ENCODE peak calls at places on chromosomes 12 and 14, in four cellular contexts. I, F, W and R are unnamed samples.

GRCh38 chr14:78448483-78449094 is 278.4 kb downstream of the NRXN3 start:
- DNase-seq in I (peak; percentile 34), F (peak; percentile 61), W (peak; percentile 68), R (peak; percentile 80)

GRCh38 chr12:114760151-114760877 is 76.3 kb upstream of the TBX3 start:
- DNase-seq in I (no peak), F (no peak), W (no peak), R (no peak)

GRCh38 chr12:116630762-116631161 is 71.6 kb downstream of the MAP1LC3B2 start:
- DNase-seq in I (no peak), F (no peak), W (no peak), R (no peak)

GRCh38 chr14:74035556-74035955 is 16.4 kb downstream of the BBOF1 start:
- DNase-seq in I (no peak), F (no peak), W (no peak), R (no peak)

GRCh38 chr12:113135178-113136127 is at the start of gene RASAL1:
- DNase-seq in I (peak; percentile 70), F (peak; percentile 81), W (peak; percentile 97), R (peak; percentile 94)

GRCh38 chr14:49951946-49952345 is 59.1 kb downstream of the ARF6 start:
- DNase-seq in I (no peak), F (no peak), W (no peak), R (no peak)

GRCh38 chr12:75779891-75780501 is 251.6 kb downstream of the PHLDA1 start:
- DNase-seq in I (no peak), F (no peak), W (no peak), R (no peak)

GRCh38 chr12:110338754-110339153 is 57.7 kb downstream of the ATP2A2 start:
- DNase-seq in I (no peak), F (peak; percentile 32), W (peak; percentile 59), R (no peak)

GRCh38 chr14:52463375-52463774 is 88.9 kb downstream of the TXNDC16 start:
- DNase-seq in I (no peak), F (no peak), W (no peak), R (no peak)

GRCh38 chr14:59359451-59360124 is 105.6 kb downstream of the GPR135 start:
- DNase-seq in I (no peak), F (no peak), W (no peak), R (no peak)

GRCh38 chr12:4120316-4120920 is 153.1 kb upstream of the CCND2 start:
- DNase-seq in I (no peak), F (no peak), W (no peak), R (no peak)

GRCh38 chr14:69682607-69683263 is 71.3 kb downstream of the SUSD6 start:
- DNase-seq in I (no peak), F (no peak), W (no peak), R (no peak)

GRCh38 chr12:101619868-101620761 is 25.3 kb downstream of the MYBPC1 start:
- DNase-seq in I (no peak), F (no peak), W (no peak), R (no peak)

GRCh38 chr12:65565601-65566560 is 258.4 kb upstream of the HMGA2 start:
- DNase-seq in I (no peak), F (no peak), W (peak; percentile 11), R (no peak)

GRCh38 chr14:25406818-25407217 is 356.9 kb upstream of the STXBP6 start:
- DNase-seq in I (peak; percentile 47), F (no peak), W (no peak), R (peak; percentile 59)

GRCh38 chr14:75518625-75519024 is 3.6 kb upstream of the BATF start:
- DNase-seq in I (no peak), F (no peak), W (peak; percentile 47), R (peak; percentile 74)

GRCh38 chr14:82755476-82755875 is 1221.8 kb upstream of the SEL1L start:
- DNase-seq in I (no peak), F (no peak), W (no peak), R (no peak)

GRCh38 chr14:82757775-82758174 is 1224.1 kb upstream of the SEL1L start:
- DNase-seq in I (no peak), F (no peak), W (no peak), R (no peak)

GRCh38 chr14:82759691-82760090 is 1226.0 kb upstream of the SEL1L start:
- DNase-seq in I (no peak), F (no peak), W (no peak), R (no peak)

DNA sequence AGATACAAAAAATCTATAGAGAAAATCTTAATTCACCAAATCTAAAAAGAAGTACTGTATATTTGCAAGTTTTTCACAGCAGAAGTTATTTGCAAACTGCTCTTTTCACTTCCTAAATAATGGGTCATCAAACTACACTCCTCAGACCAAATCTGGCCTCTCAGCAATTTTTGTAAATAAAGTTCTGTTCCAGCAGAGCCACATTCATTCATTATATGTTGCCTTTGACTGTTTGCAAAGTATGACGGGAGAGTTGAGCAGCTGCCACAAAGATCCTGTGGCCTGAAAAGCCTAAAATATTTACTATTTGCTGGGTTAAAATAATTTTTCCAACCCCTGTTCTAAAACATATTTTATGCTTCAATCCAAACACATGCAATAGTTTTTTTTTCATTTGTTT is 1222.3 kb upstream of the SEL1L start:
- DNase-seq in I (no peak), F (no peak), W (no peak), R (no peak)
- TF ChIP-seq TEAD4 in I (no peak), F (no peak), W (no peak), R (no peak)

GRCh38 chr14:64294672-64295413 is 672 bp upstream of the ESR2 start:
- DNase-seq in I (peak; percentile 51), F (peak; percentile 75), W (peak; percentile 73), R (peak; percentile 93)

GRCh38 chr14:64298773-64299172 is 4.6 kb upstream of the ESR2 start:
- DNase-seq in I (no peak), F (no peak), W (no peak), R (no peak)

GRCh38 chr14:64293976-64294671 is at the start of gene ESR2:
- DNase-seq in I (peak; percentile 3), F (peak; percentile 78), W (peak; percentile 8), R (peak; percentile 58)

GRCh38 chr14:64292197-64292596 is 2.0 kb downstream of the ESR2 start:
- DNase-seq in I (no peak), F (no peak), W (no peak), R (no peak)

DNA sequence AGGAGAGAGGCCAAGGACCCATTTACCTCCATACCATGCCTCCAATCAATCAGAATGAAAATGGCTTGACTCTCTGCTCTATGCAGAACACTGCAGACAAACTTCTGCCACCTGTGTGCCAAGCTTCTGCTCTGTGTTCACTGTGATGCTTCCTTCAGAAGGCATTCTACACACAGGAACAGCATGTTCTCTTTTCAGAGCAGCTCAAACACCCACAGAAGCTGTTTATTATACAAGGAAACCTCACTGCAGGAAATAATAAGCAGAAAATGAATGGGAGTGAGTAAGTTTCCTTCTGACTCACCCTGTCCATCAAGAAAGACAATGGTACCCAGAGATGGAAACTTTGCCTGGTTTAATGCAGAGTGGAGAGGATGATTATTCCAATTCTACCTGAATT is 2.4 kb upstream of the ESR2 start:
- DNase-seq in I (no peak), F (no peak), W (no peak), R (no peak)
- TF ChIP-seq TEAD4 in I (no peak), F (no peak), W (no peak), R (no peak)

DNA sequence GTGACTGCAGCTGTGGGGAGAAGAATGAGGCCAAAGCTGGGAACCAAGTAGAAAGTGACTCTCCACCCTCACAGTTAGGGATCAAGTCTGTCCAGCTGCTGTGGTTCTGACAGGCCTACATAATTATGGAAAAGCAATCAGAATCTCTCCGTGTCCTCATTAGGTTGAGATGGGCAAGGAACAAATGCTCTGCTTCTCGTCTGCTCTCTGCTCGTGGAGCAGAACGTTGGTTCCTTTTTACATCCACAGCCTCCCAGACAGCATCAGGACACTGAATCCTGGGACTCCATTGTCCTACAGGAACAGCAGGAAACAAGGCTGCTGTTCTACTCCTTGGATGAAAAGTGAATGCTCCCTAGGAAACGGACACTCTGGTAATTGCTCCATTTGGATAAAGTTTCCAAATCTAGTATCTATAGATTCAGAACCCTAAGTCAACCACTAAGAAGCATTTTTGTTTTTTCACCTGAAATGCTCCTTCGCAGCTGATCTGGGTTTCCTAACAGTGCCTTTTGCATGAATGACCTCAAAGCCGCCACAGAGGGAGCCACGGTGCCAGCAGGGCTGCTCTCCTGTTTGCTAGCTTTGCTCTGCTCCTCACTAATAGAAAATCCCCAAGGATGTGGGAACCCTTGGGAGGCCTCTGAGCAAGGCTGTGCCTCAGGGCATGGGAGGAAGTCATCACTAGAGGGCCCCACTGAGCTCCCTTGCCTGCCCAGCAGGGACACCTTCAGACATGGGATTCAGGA is 102.0 kb downstream of the EGLN3 start:
- DNase-seq in I (peak; percentile 86), F (peak; percentile 50), W (peak; percentile 38), R (peak; percentile 90)
- TF ChIP-seq TEAD4 in I (peak; percentile 66), F (no peak), W (no peak), R (no peak)

DNA sequence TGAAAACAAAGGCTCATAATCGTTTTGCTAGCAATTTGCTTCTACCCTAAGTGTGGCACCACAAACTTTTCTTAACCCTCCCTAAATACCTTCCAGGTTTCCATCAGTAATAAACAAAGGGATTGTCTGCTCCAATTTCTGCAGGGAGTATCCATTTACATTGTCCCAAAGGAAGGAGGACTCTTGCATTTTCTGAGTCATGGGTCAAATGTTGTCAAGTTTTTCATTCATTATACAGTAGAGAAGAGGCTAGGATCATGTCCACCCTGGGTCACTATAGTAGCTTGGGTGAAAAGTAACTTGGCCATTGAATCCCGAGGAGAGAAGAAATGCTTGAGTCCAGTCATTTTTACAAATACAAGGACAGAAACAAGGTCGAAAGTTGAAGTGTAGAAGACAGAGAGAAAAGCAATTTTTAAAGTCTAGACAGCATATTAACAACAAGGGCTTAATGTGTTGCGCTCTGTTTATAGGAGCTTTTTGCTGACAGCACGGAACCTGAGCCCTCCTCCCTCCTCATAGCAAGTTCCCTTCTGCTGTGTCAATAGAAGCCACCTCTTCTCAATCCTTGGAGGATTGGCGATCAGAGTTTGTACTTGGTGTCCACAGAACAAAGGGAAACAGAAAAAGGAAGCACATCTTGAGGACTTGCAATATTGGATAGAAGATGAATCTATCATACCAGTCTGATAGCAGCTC is 53.1 kb downstream of the TMEM30B start:
- DNase-seq in I (no peak), F (no peak), W (no peak), R (no peak)
- TF ChIP-seq TEAD4 in I (no peak), F (no peak), W (no peak), R (no peak)

DNA sequence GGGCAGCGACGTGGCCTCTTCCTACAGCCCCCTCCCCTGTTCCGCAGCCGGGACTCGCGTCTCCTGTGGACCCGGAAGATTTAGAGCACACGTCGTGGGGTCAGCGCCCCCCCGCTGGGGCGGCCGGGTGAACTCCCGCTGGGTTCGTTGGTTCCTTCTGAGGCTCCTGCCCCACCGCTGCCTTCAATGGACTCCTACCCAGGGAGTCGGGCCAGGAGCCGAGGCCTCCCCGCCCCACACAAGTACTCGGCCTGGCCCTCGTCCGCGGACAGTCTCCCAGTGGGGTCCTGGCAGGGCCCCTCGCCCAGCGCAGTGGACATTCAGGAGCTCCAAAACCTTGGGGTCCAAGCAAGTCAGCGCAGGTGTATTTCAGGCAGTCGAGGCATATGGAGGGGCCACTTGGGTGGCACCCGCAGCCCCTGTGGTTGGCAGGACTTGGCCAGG is 1.2 kb downstream of the MMP17 start:
- DNase-seq in I (no peak), F (peak; percentile 67), W (no peak), R (no peak)
- TF ChIP-seq TEAD4 in I (no peak), F (no peak), W (no peak), R (no peak)